ENCODE peak calls at places on chromosome 5, in four cellular contexts. T, U, F and Y are unnamed samples.

GRCh38 chr5:67290620-67291019 is 94.0 kb upstream of the CD180 start:
- DNase-seq in T (no peak), U (no peak), F (no peak), Y (no peak)

GRCh38 chr5:81922790-81923398 is 48.9 kb upstream of the ATG10 start:
- DNase-seq in T (no peak), U (no peak), F (no peak), Y (no peak)

GRCh38 chr5:12245429-12245828 is 341.2 kb upstream of the CTNND2 start:
- DNase-seq in T (no peak), U (no peak), F (no peak), Y (no peak)

GRCh38 chr5:95996904-95997751 is 35.5 kb upstream of the ELL2 start:
- DNase-seq in T (no peak), U (no peak), F (no peak), Y (no peak)

GRCh38 chr5:64649512-64649911 is 40.8 kb upstream of the SHISAL2B start:
- DNase-seq in T (no peak), U (no peak), F (no peak), Y (no peak)

GRCh38 chr5:124824637-124825158 is 78.3 kb upstream of the ZNF608 start:
- DNase-seq in T (no peak), U (no peak), F (no peak), Y (no peak)

GRCh38 chr5:137142371-137143243 is 356.5 kb downstream of the SPOCK1 start:
- DNase-seq in T (no peak), U (no peak), F (no peak), Y (no peak)

GRCh38 chr5:141328231-141328630 is 2.1 kb upstream of the PCDHGA1 start:
- DNase-seq in T (no peak), U (no peak), F (no peak), Y (no peak)

GRCh38 chr5:44821164-44821563 is 12.4 kb downstream of the MRPS30 start:
- DNase-seq in T (no peak), U (no peak), F (no peak), Y (no peak)

GRCh38 chr5:88831856-88832255 is 51.1 kb downstream of the MEF2C start:
- DNase-seq in T (no peak), U (no peak), F (no peak), Y (no peak)
- H3K4me1 ChIP-seq in T (peaks cover 47% of the 10 kb centered on the region), U (peaks cover 66% of the 10 kb centered on the region), F (peaks cover 37% of the 10 kb centered on the region), Y (no peaks in the 10 kb centered on the region)

DNA sequence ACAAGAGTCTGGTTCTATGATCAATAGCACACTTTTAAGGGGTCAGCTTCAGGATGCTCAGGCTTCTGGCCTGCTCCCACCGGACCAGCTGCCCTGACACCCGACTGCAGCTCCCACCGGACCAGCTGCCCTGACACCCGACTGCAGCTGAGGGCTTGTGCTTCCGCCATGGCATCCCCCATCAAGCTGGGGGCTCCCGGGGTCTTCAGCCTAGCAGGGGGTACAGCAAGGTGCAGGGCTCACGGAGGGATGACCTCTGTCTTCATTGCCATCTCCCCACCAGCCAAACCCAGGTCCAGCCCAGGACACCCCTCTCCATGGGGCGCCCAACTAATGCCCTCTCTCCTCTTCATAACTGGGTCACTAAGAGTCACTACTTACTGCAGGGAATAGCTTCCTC is 1.9 kb downstream of the FLT4 start:
- DNase-seq in T (no peak), U (no peak), F (no peak), Y (no peak)
- H3K4me1 ChIP-seq in T (no peaks in the 10 kb centered on the region), U (no peaks in the 10 kb centered on the region), F (peaks cover 19% of the 10 kb centered on the region), Y (no peaks in the 10 kb centered on the region)

GRCh38 chr5:175539936-175540335 is 61.6 kb downstream of the SFXN1 start:
- DNase-seq in T (no peak), U (no peak), F (no peak), Y (no peak)
- H3K4me1 ChIP-seq in T (peaks cover 17% of the 10 kb centered on the region), U (no peaks in the 10 kb centered on the region), F (peaks cover 11% of the 10 kb centered on the region), Y (no peaks in the 10 kb centered on the region)

GRCh38 chr5:14449052-14449661 is 132.4 kb upstream of the OTULINL start:
- DNase-seq in T (no peak), U (no peak), F (no peak), Y (peak; percentile 56)

GRCh38 chr5:14453486-14453885 is 128.1 kb upstream of the OTULINL start:
- DNase-seq in T (no peak), U (no peak), F (no peak), Y (no peak)

GRCh38 chr5:14451866-14452265 is 129.7 kb upstream of the OTULINL start:
- DNase-seq in T (no peak), U (no peak), F (no peak), Y (no peak)

GRCh38 chr5:14450055-14450524 is 131.5 kb upstream of the OTULINL start:
- DNase-seq in T (no peak), U (no peak), F (no peak), Y (no peak)

DNA sequence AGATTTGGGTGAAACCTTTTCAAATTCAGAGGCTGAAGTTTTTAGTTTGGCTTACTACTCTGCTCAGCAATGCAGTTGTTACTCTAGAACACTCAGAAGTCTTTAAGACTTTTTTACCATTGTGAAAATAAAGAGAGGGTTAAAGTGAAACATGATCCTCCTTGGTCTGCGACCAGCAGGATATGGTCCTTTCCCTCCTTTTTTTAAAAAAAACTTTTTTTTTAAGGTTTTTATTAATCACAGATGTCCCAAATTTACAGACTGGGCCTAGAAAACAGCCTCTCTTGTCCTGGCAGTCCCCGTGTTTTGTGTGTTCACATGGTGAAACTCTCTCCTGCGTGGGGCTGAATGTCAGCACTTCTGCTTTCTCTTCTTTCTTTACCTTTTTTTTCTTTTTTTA is 128.9 kb upstream of the OTULINL start:
- DNase-seq in T (no peak), U (no peak), F (no peak), Y (no peak)
- H3K4me1 ChIP-seq in T (no peaks in the 10 kb centered on the region), U (no peaks in the 10 kb centered on the region), F (peaks cover 33% of the 10 kb centered on the region), Y (peaks cover 12% of the 10 kb centered on the region)